ENCODE peak calls at places on chromosomes 3 and 15, in four cellular contexts. V is HTR-8/SVneo, L is endothelial cell of umbilical vein, E is EL. H is an unnamed sample.

GRCh38 chr3:45437388-45437787 is 49.0 kb downstream of the LARS2 start:
- DNase-seq in V (no peak), L (peak), E (peak), H (peak)

GRCh38 chr3:100063929-100064461 is 50.3 kb downstream of the FILIP1L start:
- DNase-seq in V (no peak), L (no peak), E (peak), H (no peak)

GRCh38 chr3:192843742-192844350 is 73.8 kb downstream of the MB21D2 start:
- DNase-seq in V (no peak), E (no peak), L (no peak), H (no peak)

GRCh38 chr3:113436794-113437193 is 4.5 kb downstream of the CFAP44 start:
- DNase-seq in V (no peak), E (peak), L (peak), H (no peak)

GRCh38 chr3:54939591-54940300 is 11.9 kb upstream of the LRTM1 start:
- DNase-seq in E (peak), L (no peak), V (no peak), H (no peak)

GRCh38 chr3:151537751-151538150 is 76.9 kb upstream of the IGSF10 start:
- DNase-seq in L (no peak), V (peak), E (peak), H (no peak)

GRCh38 chr3:64880926-64881325 is 193.1 kb upstream of the ADAMTS9 start:
- DNase-seq in E (no peak), V (no peak), L (peak), H (no peak)

GRCh38 chr3:87478716-87479115 is 202.3 kb upstream of the POU1F1 start:
- DNase-seq in L (no peak), V (no peak), E (no peak), H (no peak)

GRCh38 chr3:72591522-72592421 is 256.5 kb downstream of the SHQ1 start:
- DNase-seq in L (no peak), V (peak), E (peak), H (no peak)

GRCh38 chr3:186165331-186165730 is 56.4 kb upstream of the ETV5 start:
- DNase-seq in E (no peak), V (no peak), L (no peak), H (no peak)

GRCh38 chr15:41429003-41429890 is 12.4 kb downstream of the RTF1 start:
- DNase-seq in E (no peak), V (no peak), L (no peak), H (no peak)

GRCh38 chr3:195119461-195120198 is 151.3 kb downstream of the XXYLT1 start:
- DNase-seq in L (peak), E (peak), V (peak), H (peak)

GRCh38 chr3:44955917-44956316 is 20.1 kb downstream of the ZDHHC3 start:
- DNase-seq in L (no peak), E (no peak), V (no peak), H (no peak)

GRCh38 chr3:111619833-111620232 is 24.7 kb upstream of the ZBED2 start:
- DNase-seq in L (no peak), V (no peak), E (peak), H (no peak)

GRCh38 chr3:132721479-132722164 is 587 bp downstream of the NPHP3 start:
- DNase-seq in V (peak), E (peak), L (no peak), H (peak)

GRCh38 chr15:42152196-42152920 is 4.1 kb downstream of the PLA2G4F start:
- DNase-seq in V (no peak), E (no peak), L (no peak), H (no peak)

GRCh38 chr3:143885803-143886427 is 37.6 kb upstream of the SLC9A9 start:
- DNase-seq in V (peak), E (peak), L (peak), H (peak)

GRCh38 chr3:82281205-82281604 is 519.8 kb upstream of the GBE1 start:
- DNase-seq in E (no peak), V (peak), L (peak), H (no peak)

GRCh38 chr15:96767703-96768434 is 437.4 kb downstream of the NR2F2 start:
- DNase-seq in L (no peak), V (peak), E (peak), H (no peak)

GRCh38 chr3:7760718-7761117 is 740.9 kb upstream of the LMCD1 start:
- DNase-seq in E (no peak), L (no peak), V (no peak), H (no peak)

GRCh38 chr3:54967586-54968244 is 39.9 kb upstream of the LRTM1 start:
- DNase-seq in E (peak), V (no peak), L (no peak), H (no peak)